ENCODE peak calls at places on chromosomes 4 and X, in nine cellular contexts. One of them, this sample, is unnamed.

GRCh38 chr4:140720387-140721087 is 35.6 kb downstream of the TBC1D9 start:
- DNase-seq in RWPE2: no peak
- DNase-seq in cardiac fibroblast: no peak
- DNase-seq in IMR-90: no peak
- DNase-seq in fibroblast of the aortic adventitia: no peak
- DNase-seq in colonic mucosa: no peak
- DNase-seq in psoas muscle: no peak
- DNase-seq in tibial nerve: no peak
- DNase-seq in right lobe of liver: no peak
- DNase-seq in this sample: no peak

GRCh38 chrX:38277136-38277535 is 50.2 kb downstream of the RPGR start:
- DNase-seq in RWPE2: no peak
- DNase-seq in cardiac fibroblast: no peak
- DNase-seq in IMR-90: peak; percentile 4
- DNase-seq in fibroblast of the aortic adventitia: no peak
- DNase-seq in colonic mucosa: no peak
- DNase-seq in psoas muscle: no peak
- DNase-seq in tibial nerve: no peak
- DNase-seq in right lobe of liver: no peak
- DNase-seq in this sample: no peak

GRCh38 chr4:55083771-55084170 is 41.6 kb downstream of the KDR start:
- DNase-seq in RWPE2: no peak
- DNase-seq in cardiac fibroblast: no peak
- DNase-seq in IMR-90: no peak
- DNase-seq in fibroblast of the aortic adventitia: no peak
- DNase-seq in colonic mucosa: no peak
- DNase-seq in psoas muscle: no peak
- DNase-seq in tibial nerve: no peak
- DNase-seq in right lobe of liver: no peak
- DNase-seq in this sample: no peak

GRCh38 chrX:56068274-56068758 is 163.8 kb upstream of the KLF8 start:
- DNase-seq in RWPE2: no peak
- DNase-seq in cardiac fibroblast: no peak
- DNase-seq in IMR-90: no peak
- DNase-seq in fibroblast of the aortic adventitia: no peak
- DNase-seq in colonic mucosa: no peak
- DNase-seq in psoas muscle: peak; percentile 23
- DNase-seq in tibial nerve: no peak
- DNase-seq in right lobe of liver: no peak
- DNase-seq in this sample: no peak

GRCh38 chrX:40573763-40574162 is 7.0 kb upstream of the ATP6AP2 start:
- DNase-seq in RWPE2: no peak
- DNase-seq in cardiac fibroblast: peak; percentile 37
- DNase-seq in IMR-90: peak; percentile 11
- DNase-seq in fibroblast of the aortic adventitia: no peak
- DNase-seq in colonic mucosa: no peak
- DNase-seq in psoas muscle: no peak
- DNase-seq in tibial nerve: no peak
- DNase-seq in right lobe of liver: no peak
- DNase-seq in this sample: no peak

GRCh38 chr4:31557444-31557843 is 837.3 kb downstream of the PCDH7 start:
- DNase-seq in RWPE2: no peak
- DNase-seq in cardiac fibroblast: peak; percentile 39
- DNase-seq in IMR-90: no peak
- DNase-seq in fibroblast of the aortic adventitia: peak; percentile 0
- DNase-seq in colonic mucosa: no peak
- DNase-seq in psoas muscle: no peak
- DNase-seq in tibial nerve: no peak
- DNase-seq in right lobe of liver: no peak
- DNase-seq in this sample: no peak

GRCh38 chr4:65669008-65669971 is 999 bp downstream of the EPHA5 start:
- DNase-seq in RWPE2: no peak
- DNase-seq in cardiac fibroblast: peak; percentile 18
- DNase-seq in IMR-90: no peak
- DNase-seq in fibroblast of the aortic adventitia: peak; percentile 67
- DNase-seq in colonic mucosa: no peak
- DNase-seq in psoas muscle: peak; percentile 32
- DNase-seq in tibial nerve: no peak
- DNase-seq in right lobe of liver: no peak
- DNase-seq in this sample: peak; percentile 30

GRCh38 chrX:120774611-120775010 is 101.1 kb downstream of the CT47B1 start:
- DNase-seq in RWPE2: no peak
- DNase-seq in cardiac fibroblast: peak; percentile 29
- DNase-seq in IMR-90: no peak
- DNase-seq in fibroblast of the aortic adventitia: peak; percentile 27
- DNase-seq in colonic mucosa: no peak
- DNase-seq in psoas muscle: no peak
- DNase-seq in tibial nerve: no peak
- DNase-seq in right lobe of liver: no peak
- DNase-seq in this sample: no peak

GRCh38 chrX:40945366-40945713 is 139.9 kb upstream of the USP9X start:
- DNase-seq in RWPE2: no peak
- DNase-seq in cardiac fibroblast: peak; percentile 78
- DNase-seq in IMR-90: peak; percentile 87
- DNase-seq in fibroblast of the aortic adventitia: peak; percentile 83
- DNase-seq in colonic mucosa: peak; percentile 46
- DNase-seq in psoas muscle: no peak
- DNase-seq in tibial nerve: no peak
- DNase-seq in right lobe of liver: peak; percentile 49
- DNase-seq in this sample: peak; percentile 79

GRCh38 chr4:80306255-80306654 is 29.3 kb upstream of the CFAP299 start:
- DNase-seq in RWPE2: no peak
- DNase-seq in cardiac fibroblast: peak; percentile 74
- DNase-seq in IMR-90: peak; percentile 54
- DNase-seq in fibroblast of the aortic adventitia: no peak
- DNase-seq in colonic mucosa: no peak
- DNase-seq in psoas muscle: no peak
- DNase-seq in tibial nerve: no peak
- DNase-seq in right lobe of liver: no peak
- DNase-seq in this sample: no peak

GRCh38 chr4:158459085-158459820 is 62.4 kb upstream of the RXFP1 start:
- DNase-seq in RWPE2: no peak
- DNase-seq in cardiac fibroblast: peak; percentile 36
- DNase-seq in IMR-90: no peak
- DNase-seq in fibroblast of the aortic adventitia: peak; percentile 12
- DNase-seq in colonic mucosa: no peak
- DNase-seq in psoas muscle: no peak
- DNase-seq in tibial nerve: no peak
- DNase-seq in right lobe of liver: no peak
- DNase-seq in this sample: no peak

GRCh38 chrX:1581132-1581531 is 10.3 kb upstream of the AKAP17A start:
- DNase-seq in RWPE2: no peak
- DNase-seq in cardiac fibroblast: peak; percentile 71
- DNase-seq in IMR-90: no peak
- DNase-seq in fibroblast of the aortic adventitia: no peak
- DNase-seq in colonic mucosa: peak; percentile 71
- DNase-seq in psoas muscle: no peak
- DNase-seq in tibial nerve: no peak
- DNase-seq in right lobe of liver: peak; percentile 60
- DNase-seq in this sample: no peak

GRCh38 chrX:66751136-66751782 is 112.4 kb upstream of the EDA2R start:
- DNase-seq in RWPE2: no peak
- DNase-seq in cardiac fibroblast: peak; percentile 1
- DNase-seq in IMR-90: no peak
- DNase-seq in fibroblast of the aortic adventitia: no peak
- DNase-seq in colonic mucosa: no peak
- DNase-seq in psoas muscle: no peak
- DNase-seq in tibial nerve: no peak
- DNase-seq in right lobe of liver: no peak
- DNase-seq in this sample: no peak

GRCh38 chrX:131068945-131069719 is 11.0 kb downstream of the ARHGAP36 start:
- DNase-seq in RWPE2: no peak
- DNase-seq in cardiac fibroblast: peak; percentile 5
- DNase-seq in IMR-90: no peak
- DNase-seq in fibroblast of the aortic adventitia: peak; percentile 5
- DNase-seq in colonic mucosa: no peak
- DNase-seq in psoas muscle: no peak
- DNase-seq in tibial nerve: no peak
- DNase-seq in right lobe of liver: no peak
- DNase-seq in this sample: no peak

GRCh38 chr4:102504941-102505340 is 3.8 kb downstream of the NFKB1 start:
- DNase-seq in RWPE2: no peak
- DNase-seq in cardiac fibroblast: no peak
- DNase-seq in IMR-90: no peak
- DNase-seq in fibroblast of the aortic adventitia: no peak
- DNase-seq in colonic mucosa: no peak
- DNase-seq in psoas muscle: no peak
- DNase-seq in tibial nerve: no peak
- DNase-seq in right lobe of liver: no peak
- DNase-seq in this sample: no peak
- H3K4me3 ChIP-seq in RWPE2: no peak overlapping the region
- H3K4me3 ChIP-seq in cardiac fibroblast: no peak overlapping the region
- H3K4me3 ChIP-seq in IMR-90: no peak overlapping the region
- H3K4me3 ChIP-seq in fibroblast of the aortic adventitia: no peak overlapping the region
- H3K4me3 ChIP-seq in colonic mucosa: no peak overlapping the region
- H3K4me3 ChIP-seq in psoas muscle: peak overlapping the region; percentile 84
- H3K4me3 ChIP-seq in tibial nerve: no peak overlapping the region
- H3K4me3 ChIP-seq in right lobe of liver: no peak overlapping the region
- H3K4me3 ChIP-seq in this sample: no peak overlapping the region

DNA sequence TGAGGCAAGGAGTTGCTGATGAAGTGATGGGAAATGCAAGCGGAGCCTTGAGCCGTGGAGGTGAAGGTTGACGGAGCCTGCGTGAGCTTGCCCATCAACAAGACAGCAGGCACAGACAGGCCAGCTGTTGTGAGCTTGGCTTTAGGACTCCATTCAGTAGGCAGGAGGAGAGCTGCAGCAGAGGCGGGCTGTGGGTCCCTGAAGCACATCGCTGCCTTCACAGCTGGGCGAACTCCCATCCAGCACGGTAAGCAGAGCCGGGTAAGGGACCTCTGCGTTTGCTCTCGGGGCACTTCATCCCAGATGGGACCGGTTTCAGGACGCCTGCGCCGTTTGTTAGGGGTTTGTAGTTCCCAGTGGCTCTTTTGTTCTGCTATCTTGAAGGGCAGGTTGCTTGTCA is 54.8 kb upstream of the CLDN34 start:
- DNase-seq in RWPE2: no peak
- DNase-seq in cardiac fibroblast: peak; percentile 13
- DNase-seq in IMR-90: peak; percentile 45
- DNase-seq in fibroblast of the aortic adventitia: no peak
- DNase-seq in colonic mucosa: no peak
- DNase-seq in psoas muscle: no peak
- DNase-seq in tibial nerve: no peak
- DNase-seq in right lobe of liver: no peak
- DNase-seq in this sample: no peak
- H3K4me3 ChIP-seq in RWPE2: peak overlapping the region; percentile 26
- H3K4me3 ChIP-seq in cardiac fibroblast: no peak overlapping the region
- H3K4me3 ChIP-seq in IMR-90: peak overlapping the region; percentile 21
- H3K4me3 ChIP-seq in fibroblast of the aortic adventitia: no peak overlapping the region
- H3K4me3 ChIP-seq in colonic mucosa: no peak overlapping the region
- H3K4me3 ChIP-seq in psoas muscle: no peak overlapping the region
- H3K4me3 ChIP-seq in tibial nerve: no peak overlapping the region
- H3K4me3 ChIP-seq in right lobe of liver: no peak overlapping the region
- H3K4me3 ChIP-seq in this sample: peak overlapping the region; percentile 17

DNA sequence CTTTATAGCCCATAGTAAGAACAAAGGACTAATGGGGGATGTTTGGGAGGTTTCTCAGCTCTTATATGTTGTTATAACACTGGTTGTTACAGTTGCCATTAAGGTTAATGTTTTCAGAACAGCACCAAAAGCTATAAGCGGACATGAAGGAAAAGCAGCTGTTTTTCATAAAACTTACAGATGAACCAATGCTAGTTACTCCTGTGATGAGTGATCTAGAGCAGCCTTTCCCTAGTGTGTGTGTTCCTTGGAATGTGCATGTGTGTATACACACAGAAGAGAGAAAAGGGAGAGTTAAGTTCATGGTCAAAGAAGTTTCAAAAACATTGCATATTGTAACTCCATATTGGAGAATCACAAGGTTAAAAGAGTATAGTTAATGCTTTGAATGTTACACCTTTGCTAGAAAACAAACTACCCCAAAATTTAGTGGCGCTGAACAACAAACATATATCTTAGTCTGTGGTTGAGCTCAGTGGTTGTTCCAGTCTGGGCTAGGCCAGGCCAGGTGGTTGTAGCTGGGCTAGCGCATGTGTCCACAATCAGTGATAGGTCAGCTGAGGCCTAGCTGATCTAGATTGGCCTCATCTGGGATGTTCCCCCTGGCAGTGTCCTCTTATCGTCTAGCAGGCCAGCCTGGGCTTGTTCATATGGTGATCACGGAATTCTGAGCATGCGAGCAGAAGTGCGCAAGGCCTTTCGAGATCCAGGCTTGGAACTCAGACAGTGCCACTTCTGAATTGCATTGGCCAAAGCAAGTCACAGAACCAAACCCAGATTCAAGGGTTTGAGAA is 151.0 kb downstream of the NHS start:
- DNase-seq in RWPE2: no peak
- DNase-seq in cardiac fibroblast: no peak
- DNase-seq in IMR-90: peak; percentile 62
- DNase-seq in fibroblast of the aortic adventitia: peak; percentile 65
- DNase-seq in colonic mucosa: no peak
- DNase-seq in psoas muscle: no peak
- DNase-seq in tibial nerve: no peak
- DNase-seq in right lobe of liver: no peak
- DNase-seq in this sample: no peak
- H3K4me3 ChIP-seq in RWPE2: no peak overlapping the region
- H3K4me3 ChIP-seq in cardiac fibroblast: no peak overlapping the region
- H3K4me3 ChIP-seq in IMR-90: no peak overlapping the region
- H3K4me3 ChIP-seq in fibroblast of the aortic adventitia: no peak overlapping the region
- H3K4me3 ChIP-seq in colonic mucosa: no peak overlapping the region
- H3K4me3 ChIP-seq in psoas muscle: no peak overlapping the region
- H3K4me3 ChIP-seq in tibial nerve: no peak overlapping the region
- H3K4me3 ChIP-seq in right lobe of liver: no peak overlapping the region
- H3K4me3 ChIP-seq in this sample: no peak overlapping the region

DNA sequence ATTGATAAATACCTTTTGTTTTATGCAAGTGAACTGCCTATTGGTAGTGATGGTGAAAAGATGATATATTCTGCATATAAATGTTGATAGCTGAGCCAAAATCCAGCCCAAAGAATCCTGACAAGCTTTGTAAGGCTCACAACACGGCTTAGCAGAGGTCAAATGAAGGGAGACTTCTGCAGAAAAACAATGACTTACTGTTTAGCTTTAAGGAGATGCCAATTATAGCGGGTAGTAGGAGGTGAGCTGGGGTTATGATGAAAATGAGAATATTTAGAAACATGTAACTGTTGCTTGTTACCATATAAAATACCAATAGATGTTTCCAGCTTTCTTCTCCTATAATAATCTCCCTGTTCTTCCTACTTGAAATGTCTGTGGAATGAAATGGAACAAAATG is 97.1 kb downstream of the AFF1 start:
- DNase-seq in RWPE2: no peak
- DNase-seq in cardiac fibroblast: no peak
- DNase-seq in IMR-90: no peak
- DNase-seq in fibroblast of the aortic adventitia: no peak
- DNase-seq in colonic mucosa: no peak
- DNase-seq in psoas muscle: no peak
- DNase-seq in tibial nerve: no peak
- DNase-seq in right lobe of liver: no peak
- DNase-seq in this sample: no peak
- H3K4me3 ChIP-seq in RWPE2: no peak overlapping the region
- H3K4me3 ChIP-seq in cardiac fibroblast: no peak overlapping the region
- H3K4me3 ChIP-seq in IMR-90: peak overlapping the region; percentile 4
- H3K4me3 ChIP-seq in fibroblast of the aortic adventitia: no peak overlapping the region
- H3K4me3 ChIP-seq in colonic mucosa: no peak overlapping the region
- H3K4me3 ChIP-seq in psoas muscle: peak overlapping the region; percentile 27
- H3K4me3 ChIP-seq in tibial nerve: no peak overlapping the region
- H3K4me3 ChIP-seq in right lobe of liver: no peak overlapping the region
- H3K4me3 ChIP-seq in this sample: no peak overlapping the region

This sample was measured in skeletal muscle cell.